ENCODE peak calls at places on chromosomes 4 and X, in five cellular contexts. R is GM06990, G is SK-MEL-5, T is AG04450, Q is Caco-2. Z is an unnamed sample.

GRCh38 chr4:40310225-40310624 is 24.9 kb upstream of the CHRNA9 start:
- DNase-seq in R (no peak), G (no peak), T (no peak), Q (no peak), Z (no peak)

GRCh38 chr4:110667670-110668069 is 44.8 kb upstream of the PITX2 start:
- DNase-seq in R (no peak), G (no peak), T (no peak), Q (no peak), Z (no peak)

GRCh38 chr4:116357758-116358157 is 727.6 kb downstream of the TRAM1L1 start:
- DNase-seq in R (no peak), G (no peak), T (no peak), Q (no peak), Z (peak)

GRCh38 chr4:172734555-172734954 is 434.1 kb upstream of the GALNT7 start:
- DNase-seq in R (no peak), G (no peak), T (no peak), Q (no peak), Z (no peak)

GRCh38 chrX:71625471-71625870 is 7.2 kb upstream of the CXCR3 start:
- DNase-seq in R (no peak), G (peak), T (no peak), Q (no peak), Z (no peak)

GRCh38 chr4:54277691-54278090 is 48.6 kb downstream of the PDGFRA start:
- DNase-seq in R (peak), G (no peak), T (peak), Q (no peak), Z (no peak)

GRCh38 chrX:151723156-151723760 is 7.4 kb downstream of the FATE1 start:
- DNase-seq in R (no peak), G (no peak), T (no peak), Q (no peak), Z (no peak)

GRCh38 chr4:89800012-89800516 is 36.9 kb downstream of the SNCA start:
- DNase-seq in R (no peak), G (peak), T (no peak), Q (no peak), Z (no peak)

GRCh38 chr4:113575391-113575790 is 186.1 kb downstream of the CAMK2D start:
- DNase-seq in R (no peak), G (no peak), T (no peak), Q (no peak), Z (no peak)

GRCh38 chr4:26573389-26573794 is 10.5 kb upstream of the TBC1D19 start:
- DNase-seq in R (no peak), G (no peak), T (peak), Q (no peak), Z (no peak)

GRCh38 chr4:121252224-121252806 is 88.2 kb upstream of the TNIP3 start:
- DNase-seq in R (no peak), G (peak), T (peak), Q (peak), Z (peak)

Z was measured in ACHN.